ENCODE peak calls at places on chromosomes 3 and 15, in ten cellular contexts. E, V, O, J, S, Q, L, I, M and W are unnamed samples.

GRCh38 chr3:131933665-131934064 is 101.1 kb downstream of the CPNE4 start:
- DNase-seq in E (no peak), V (no peak), O (no peak), J (no peak), S (no peak), Q (no peak), L (no peak), I (no peak), M (no peak), W (no peak)

GRCh38 chr15:71294636-71295241 is 179.5 kb downstream of the THSD4 start:
- DNase-seq in E (no peak), V (no peak), O (peak), J (no peak), S (peak), Q (no peak), L (no peak), I (no peak), M (peak), W (no peak)

GRCh38 chr15:74795961-74796625 is 14.2 kb downstream of the CSK start:
- DNase-seq in E (no peak), V (no peak), O (no peak), J (no peak), S (peak), Q (no peak), L (no peak), I (no peak), M (no peak), W (no peak)

GRCh38 chr3:119660474-119661150 is at the start of gene POPDC2:
- DNase-seq in E (peak), V (no peak), O (no peak), J (no peak), S (no peak), Q (no peak), L (no peak), I (no peak), M (no peak), W (no peak)

GRCh38 chr3:137121704-137122314 is 164.0 kb downstream of the IL20RB start:
- DNase-seq in E (peak), V (no peak), O (peak), J (peak), S (peak), Q (no peak), L (peak), I (peak), M (no peak), W (no peak)

GRCh38 chr15:39667382-39668127 is 86.7 kb downstream of the THBS1 start:
- DNase-seq in E (no peak), V (no peak), O (no peak), J (no peak), S (no peak), Q (no peak), L (no peak), I (no peak), M (no peak), W (no peak)

GRCh38 chr15:73899197-73900128 is 26.1 kb downstream of the TBC1D21 start:
- DNase-seq in E (no peak), V (no peak), O (no peak), J (no peak), S (peak), Q (no peak), L (no peak), I (no peak), M (no peak), W (no peak)

GRCh38 chr15:97096303-97096835 is 765.9 kb downstream of the NR2F2 start:
- DNase-seq in E (no peak), V (no peak), O (no peak), J (no peak), S (no peak), Q (no peak), L (no peak), I (no peak), M (no peak), W (no peak)

GRCh38 chr3:101849714-101850326 is 506 bp downstream of the NFKBIZ start:
- DNase-seq in E (peak), V (no peak), O (peak), J (peak), S (no peak), Q (peak), L (peak), I (peak), M (peak), W (no peak)

DNA sequence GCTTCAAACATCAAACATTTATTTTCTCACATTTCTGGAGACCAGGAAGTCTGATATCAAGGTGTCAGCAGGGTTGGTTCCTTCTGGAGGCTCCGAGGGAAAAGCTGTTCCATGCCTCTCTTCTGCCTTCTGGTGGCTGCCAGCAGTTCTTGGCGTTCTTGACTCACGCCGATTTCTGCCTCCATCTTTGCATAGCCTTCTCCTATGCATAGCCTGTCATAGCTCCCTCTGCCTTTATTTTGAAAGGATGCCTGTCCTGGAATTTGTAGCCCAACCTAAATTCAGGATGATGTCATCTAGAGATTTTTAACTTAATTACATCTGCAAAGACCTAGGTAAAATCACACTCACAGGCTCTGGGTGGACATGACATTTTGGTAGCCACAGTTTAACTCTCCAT is 70.4 kb downstream of the RGMA start:
- DNase-seq in E (no peak), V (no peak), O (no peak), J (no peak), S (no peak), Q (no peak), L (no peak), I (no peak), M (no peak), W (no peak)
- TF ChIP-seq CTCF in E (no peak), V (no peak), O (no peak), J (no peak), S (peak), Q (no peak), L (no peak), I (no peak), M (no peak), W (no peak)

GRCh38 chr15:44550734-44551133 is 13.8 kb downstream of the EIF3J start:
- DNase-seq in E (no peak), V (no peak), O (no peak), J (no peak), S (no peak), Q (no peak), L (no peak), I (no peak), M (no peak), W (no peak)

GRCh38 chr15:44541282-44541958 is 4.5 kb downstream of the EIF3J start:
- DNase-seq in E (no peak), V (no peak), O (no peak), J (no peak), S (peak), Q (no peak), L (no peak), I (no peak), M (no peak), W (no peak)

GRCh38 chr15:44550256-44550655 is 13.3 kb downstream of the EIF3J start:
- DNase-seq in E (peak), V (no peak), O (no peak), J (no peak), S (peak), Q (no peak), L (no peak), I (no peak), M (no peak), W (no peak)

DNA sequence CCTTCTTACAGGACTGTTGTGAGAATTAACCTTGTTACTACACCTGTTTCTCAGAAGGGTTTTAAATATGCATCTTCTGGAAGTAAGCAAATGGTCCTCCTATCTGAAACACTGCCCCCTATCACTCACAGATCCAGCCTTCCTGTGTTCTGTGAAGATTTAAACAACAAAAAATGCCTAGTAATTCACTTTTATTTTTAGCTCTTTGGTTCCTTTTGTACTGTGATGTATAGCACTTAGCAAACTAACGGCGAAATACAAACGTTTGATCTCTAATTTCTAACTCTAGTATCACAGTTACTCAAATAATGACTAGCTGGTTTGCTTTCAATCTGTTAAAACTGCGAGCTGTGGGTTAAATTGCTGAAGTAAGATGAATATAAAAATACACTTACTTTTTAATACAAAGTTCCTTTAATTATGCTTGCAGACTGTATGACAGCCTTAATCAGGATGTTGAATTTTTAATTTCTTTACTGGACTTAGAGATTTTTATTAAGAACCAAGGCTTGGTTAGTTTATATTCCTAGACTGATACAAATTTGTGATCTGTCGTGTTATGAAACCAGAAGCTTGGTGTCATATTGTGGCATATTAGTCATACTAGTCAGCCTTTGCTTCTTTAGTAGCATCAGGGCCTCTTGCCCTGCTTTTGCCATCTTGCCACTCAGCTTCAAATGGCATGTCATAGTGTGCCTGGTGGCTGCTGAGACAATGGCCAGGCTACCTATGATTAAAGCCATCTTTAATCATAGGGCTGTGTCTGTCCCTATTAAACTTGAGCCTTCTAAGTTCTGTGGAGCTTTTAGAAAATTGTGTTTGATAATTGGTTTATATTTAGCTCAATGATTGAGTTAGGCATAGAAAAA is 9.2 kb downstream of the EIF3J start:
- DNase-seq in E (peak), V (peak), O (no peak), J (no peak), S (peak), Q (no peak), L (peak), I (no peak), M (no peak), W (no peak)
- TF ChIP-seq CTCF in E (no peak), V (peak), O (no peak), J (no peak), S (peak), Q (no peak), L (peak), I (no peak), M (peak), W (no peak)

GRCh38 chr3:58824285-58824684 is 157.7 kb upstream of the FAM3D start:
- DNase-seq in E (peak), V (no peak), O (peak), J (peak), S (peak), Q (peak), L (peak), I (peak), M (peak), W (no peak)
- TF ChIP-seq CTCF in E (peak), V (peak), O (peak), J (peak), S (peak), Q (peak), L (peak), I (peak), M (peak), W (no peak)

DNA sequence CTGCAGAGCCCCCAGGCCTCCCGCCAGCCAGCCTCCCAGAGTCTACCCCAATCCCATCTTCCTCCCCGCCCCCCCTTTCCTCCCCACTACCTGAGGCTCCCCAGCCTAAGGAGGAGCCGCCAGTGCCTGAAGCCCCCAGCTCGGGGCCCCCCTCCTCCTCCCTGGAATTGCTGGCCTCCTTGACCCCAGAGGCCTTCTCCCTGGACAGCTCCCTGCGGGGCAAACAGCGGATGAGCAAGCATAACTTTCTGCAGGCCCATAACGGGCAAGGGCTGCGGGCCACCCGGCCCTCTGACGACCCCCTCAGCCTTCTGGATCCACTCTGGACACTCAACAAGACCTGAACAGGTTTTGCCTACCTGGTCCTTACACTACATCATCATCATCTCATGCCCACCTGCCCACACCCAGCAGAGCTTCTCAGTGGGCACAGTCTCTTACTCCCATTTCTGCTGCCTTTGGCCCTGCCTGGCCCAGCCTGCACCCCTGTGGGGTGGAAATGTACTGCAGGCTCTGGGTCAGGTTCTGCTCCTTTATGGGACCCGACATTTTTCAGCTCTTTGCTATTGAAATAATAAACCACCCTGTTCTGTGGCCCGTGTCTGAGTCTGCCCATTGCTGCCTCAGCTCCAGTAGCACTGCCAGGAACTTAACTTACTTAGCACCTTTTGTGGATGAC is 32.2 kb downstream of the PTPN23 start:
- DNase-seq in E (no peak), V (no peak), O (no peak), J (no peak), S (no peak), Q (no peak), L (no peak), I (no peak), M (no peak), W (no peak)
- TF ChIP-seq CTCF in E (no peak), V (no peak), O (no peak), J (no peak), S (peak), Q (no peak), L (no peak), I (no peak), M (no peak), W (no peak)

DNA sequence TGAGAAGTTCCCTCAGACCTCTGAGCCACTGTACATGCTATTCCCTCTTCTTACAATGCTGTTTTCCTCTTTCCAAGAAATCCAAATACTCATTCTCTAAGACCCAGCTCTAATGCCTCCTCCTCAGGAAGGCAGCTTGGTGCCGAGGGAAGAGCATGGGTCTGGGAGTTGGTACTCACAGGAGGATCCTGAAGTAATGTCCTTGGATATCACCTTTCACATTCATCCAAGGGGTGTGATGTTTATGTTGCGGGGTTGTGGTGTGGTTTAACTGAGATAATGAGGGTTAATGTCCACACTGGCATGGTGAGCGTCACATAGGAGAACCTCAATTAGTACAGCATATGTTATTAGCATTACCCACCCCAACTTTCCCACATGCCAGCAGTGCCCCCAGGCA is 31.9 kb downstream of the MYL3 start:
- DNase-seq in E (no peak), V (no peak), O (no peak), J (no peak), S (no peak), Q (no peak), L (no peak), I (no peak), M (no peak), W (no peak)
- TF ChIP-seq CTCF in E (no peak), V (no peak), O (no peak), J (no peak), S (no peak), Q (no peak), L (no peak), I (no peak), M (no peak), W (no peak)